ENCODE peak calls at places on chromosomes 1 and 21, in seven cellular contexts. P, B, L, Y, T, V and X are unnamed samples.
A peak's percentile ranks its signal among the peaks of the same experiment; 100 is the strongest.

GRCh38 chr1:187838335-187839293 is 1009.9 kb downstream of the PLA2G4A start:
- DNase-seq in L (no peak), P (no peak), B (no peak), Y (peak; percentile 9), T (no peak), V (no peak), X (no peak)

GRCh38 chr21:38597436-38597835 is 99.2 kb upstream of the ERG start:
- DNase-seq in B (no peak), Y (peak; percentile 41), V (no peak), P (no peak), L (no peak), T (no peak), X (peak; percentile 13)

GRCh38 chr1:218439541-218440295 is 94.6 kb downstream of the TGFB2 start:
- DNase-seq in L (no peak), T (no peak), P (no peak), Y (no peak), V (no peak), B (no peak), X (no peak)

GRCh38 chr1:14787604-14788003 is 189.1 kb downstream of the KAZN start:
- DNase-seq in L (no peak), T (no peak), B (no peak), P (no peak), Y (peak; percentile 81), V (no peak), X (no peak)

GRCh38 chr1:113652773-113653172 is 106.5 kb downstream of the PHTF1 start:
- DNase-seq in L (no peak), T (no peak), B (no peak), P (no peak), Y (peak; percentile 94), V (no peak), X (peak; percentile 56)

GRCh38 chr1:44826375-44827196 is 16.5 kb downstream of the PTCH2 start:
- DNase-seq in T (no peak), P (no peak), Y (no peak), B (peak; percentile 59), V (no peak), L (no peak), X (no peak)

GRCh38 chr1:171221665-171222591 is 26.4 kb upstream of the FMO1 start:
- DNase-seq in T (no peak), L (peak; percentile 8), V (no peak), P (no peak), B (no peak), Y (peak; percentile 45), X (no peak)

GRCh38 chr1:154623358-154623757 is 15.4 kb upstream of the ADAR start:
- DNase-seq in T (no peak), L (no peak), V (no peak), B (no peak), Y (no peak), P (no peak), X (no peak)

GRCh38 chr1:160309183-160309535 is 24.2 kb upstream of the PEX19 start:
- DNase-seq in T (no peak), P (no peak), Y (peak; percentile 33), B (no peak), V (no peak), L (peak; percentile 34), X (peak; percentile 54)

GRCh38 chr21:39263372-39263771 is 50.1 kb downstream of the BRWD1 start:
- DNase-seq in L (no peak), B (no peak), P (no peak), V (no peak), Y (peak; percentile 61), T (no peak), X (peak; percentile 19)

GRCh38 chr1:72170246-72170645 is 112.1 kb downstream of the NEGR1 start:
- DNase-seq in V (no peak), B (no peak), T (no peak), L (no peak), Y (no peak), P (no peak), X (no peak)

GRCh38 chr1:155081472-155082300 is 3.0 kb downstream of the EFNA3 start:
- DNase-seq in L (no peak), B (no peak), V (no peak), Y (peak; percentile 10), T (no peak), P (peak; percentile 69), X (no peak)

GRCh38 chr1:235648407-235648907 is 1.1 kb downstream of the GNG4 start:
- DNase-seq in B (peak; percentile 28), P (no peak), L (no peak), Y (no peak), T (no peak), V (peak; percentile 59), X (no peak)

GRCh38 chr1:221308534-221309511 is 429.6 kb downstream of the HLX start:
- DNase-seq in V (no peak), L (no peak), Y (no peak), B (no peak), P (no peak), T (no peak), X (no peak)

GRCh38 chr1:147115496-147115895 is 56.8 kb downstream of the PRKAB2 start:
- DNase-seq in V (no peak), L (no peak), Y (no peak), B (no peak), P (no peak), T (no peak), X (no peak)
- TF ChIP-seq CTCF in V (no peak), L (no peak), Y (no peak), B (no peak), P (no peak), T (no peak), X (no peak)

DNA sequence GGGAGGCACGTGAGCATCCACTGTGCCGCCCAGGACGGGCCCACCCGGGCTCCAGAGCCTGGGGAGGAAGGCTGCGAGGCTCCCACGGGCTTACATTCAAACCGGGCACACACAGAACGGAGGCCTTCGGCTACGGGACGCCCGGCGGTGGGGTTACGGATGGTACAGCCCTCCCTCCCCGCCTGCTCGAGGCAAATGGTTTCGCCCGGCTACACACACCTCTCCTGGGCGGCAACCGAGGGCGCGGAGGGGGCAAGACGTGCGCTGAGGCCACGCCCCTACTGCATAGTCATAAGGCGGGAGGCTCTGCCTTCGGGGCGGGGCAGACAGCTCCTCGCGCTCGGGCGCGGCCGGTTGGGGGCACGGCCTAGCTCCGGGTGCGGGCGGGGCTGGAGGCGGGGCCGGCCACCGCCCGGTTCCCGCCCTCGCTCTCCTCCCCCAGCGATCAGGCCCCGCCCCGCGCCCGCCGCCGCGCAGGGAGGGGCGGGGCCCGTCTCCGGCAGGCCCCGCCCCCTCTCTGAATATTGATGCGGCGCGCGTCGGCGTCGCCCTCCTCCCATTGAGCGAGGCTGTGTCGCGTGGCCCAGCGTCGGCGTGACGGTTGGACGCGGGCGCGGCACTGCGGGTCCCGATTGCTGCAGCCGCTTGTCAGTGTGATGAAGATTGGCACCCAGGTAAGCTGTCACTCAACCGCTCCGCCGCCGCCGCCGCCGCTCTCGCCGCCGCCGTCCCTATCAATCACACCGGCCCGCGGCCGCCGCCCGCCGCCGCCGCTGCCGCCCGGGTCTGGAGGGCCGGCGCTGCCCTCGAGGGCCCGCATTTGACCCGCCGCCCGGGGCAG is at the start of gene PKNOX1:
- DNase-seq in Y (peak; percentile 99), B (peak; percentile 99), T (peak; percentile 85), P (peak; percentile 99), L (peak; percentile 97), V (peak; percentile 98), X (peak; percentile 99)
- TF ChIP-seq CTCF in Y (no peak), B (no peak), T (no peak), P (peak; percentile 56), L (no peak), V (no peak), X (no peak)

GRCh38 chr1:23741609-23742008 is 1.7 kb upstream of the ELOA start:
- DNase-seq in P (no peak), V (no peak), B (no peak), Y (no peak), T (no peak), L (no peak), X (no peak)

GRCh38 chr1:23743287-23744052 is at the start of gene ELOA:
- DNase-seq in T (no peak), B (peak; percentile 72), Y (peak; percentile 69), L (no peak), P (peak; percentile 86), V (peak; percentile 79), X (peak; percentile 58)

GRCh38 chr1:23747947-23748346 is 4.7 kb downstream of the ELOA start:
- DNase-seq in V (no peak), P (no peak), T (no peak), Y (no peak), B (no peak), L (no peak), X (no peak)

GRCh38 chr1:23742670-23743286 is 493 bp upstream of the ELOA start:
- DNase-seq in L (no peak), Y (peak; percentile 33), V (no peak), T (no peak), P (no peak), B (peak; percentile 32), X (peak; percentile 19)

DNA sequence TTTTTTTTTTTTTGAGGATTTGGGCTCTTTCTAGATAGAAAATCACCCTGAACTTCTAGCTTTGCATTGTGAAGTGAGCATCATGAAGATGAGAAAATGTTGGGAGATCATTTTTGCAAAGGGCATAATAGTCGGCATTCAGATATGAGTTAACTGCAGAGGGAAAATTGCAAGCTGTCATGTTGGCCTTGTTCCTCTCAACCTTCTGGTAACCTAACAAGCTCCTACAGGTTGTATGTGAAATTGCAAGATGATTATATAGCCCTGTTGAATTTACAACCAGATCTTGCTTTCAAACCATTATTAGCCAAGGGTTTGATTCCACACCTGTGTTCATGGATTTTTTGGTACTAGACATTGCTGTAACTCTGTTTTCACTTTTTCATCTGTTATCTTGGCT is 2.2 kb downstream of the ELOA start:
- DNase-seq in T (no peak), B (peak; percentile 54), Y (peak; percentile 62), V (no peak), P (no peak), L (no peak), X (peak; percentile 52)
- TF ChIP-seq CTCF in T (peak; percentile 31), B (peak; percentile 42), Y (peak; percentile 57), V (no peak), P (peak; percentile 68), L (peak; percentile 42), X (peak; percentile 28)

GRCh38 chr1:185733818-185734709 is at the start of gene HMCN1:
- DNase-seq in V (peak; percentile 62), B (peak; percentile 62), Y (peak; percentile 41), T (no peak), L (peak; percentile 34), P (peak; percentile 65), X (peak; percentile 66)
- TF ChIP-seq CTCF in V (no peak), B (no peak), Y (peak; percentile 59), T (peak; percentile 41), L (peak; percentile 74), P (peak; percentile 32), X (no peak)

GRCh38 chr1:201184734-201185453 is 5.7 kb upstream of the IGFN1 start:
- DNase-seq in B (no peak), P (no peak), Y (peak; percentile 82), T (peak; percentile 57), L (peak; percentile 82), V (no peak), X (peak; percentile 90)
- TF ChIP-seq CTCF in B (peak; percentile 49), P (peak; percentile 70), Y (peak; percentile 86), T (peak; percentile 86), L (peak; percentile 93), V (no peak), X (peak; percentile 94)